ENCODE peak calls at places on chromosomes 13 and 19, in ten cellular contexts. Y is testis, H is AG04450, N is epithelial cell of esophagus, A is cardiac muscle cell, I is esophagus squamous epithelium, U is retinal pigment epithelial cell, Z is fibroblast of lung, F is BE2C, B is fibroblast of mammary gland. E is an unnamed sample.

GRCh38 chr13:26624572-26624971 is 67.1 kb downstream of the WASF3 start:
- DNase-seq in Y (no peak), H (no peak), N (no peak), A (no peak), I (no peak), U (no peak), Z (no peak), F (no peak), B (no peak), E (no peak)

GRCh38 chr13:84433024-84433423 is 550.8 kb upstream of the SLITRK1 start:
- DNase-seq in Y (no peak), H (peak), N (no peak), A (peak), I (no peak), U (no peak), Z (peak), F (no peak), B (peak), E (no peak)

GRCh38 chr19:19618384-19619051 is at the start of gene PBX4:
- DNase-seq in Y (peak), H (peak), N (peak), A (peak), I (peak), U (peak), Z (peak), F (peak), B (peak), E (peak)

GRCh38 chr13:98961204-98962105 is 16.4 kb downstream of the DOCK9 start:
- DNase-seq in Y (no peak), H (no peak), N (peak), A (no peak), I (no peak), U (no peak), Z (peak), F (no peak), B (no peak), E (no peak)

GRCh38 chr13:40082644-40083043 is 427.2 kb downstream of the COG6 start:
- DNase-seq in Y (peak), H (no peak), N (no peak), A (peak), I (no peak), U (no peak), Z (peak), F (no peak), B (no peak), E (no peak)

GRCh38 chr13:99214691-99215090 is 14.0 kb downstream of the UBAC2 start:
- DNase-seq in Y (no peak), H (no peak), N (no peak), A (no peak), I (no peak), U (no peak), Z (no peak), F (no peak), B (no peak), E (no peak)

GRCh38 chr19:2015611-2015950 is at the start of gene BTBD2:
- DNase-seq in Y (peak), H (peak), N (peak), A (peak), I (no peak), U (no peak), Z (peak), F (peak), B (peak), E (peak)

GRCh38 chr13:77507931-77508776 is 27.4 kb upstream of the SCEL start:
- DNase-seq in Y (no peak), H (no peak), N (peak), A (peak), I (no peak), U (peak), Z (peak), F (peak), B (peak), E (no peak)

GRCh38 chr13:46530084-46530935 is 22.7 kb upstream of the LRCH1 start:
- DNase-seq in Y (no peak), H (no peak), N (peak), A (peak), I (no peak), U (no peak), Z (peak), F (no peak), B (peak), E (no peak)

GRCh38 chr19:35088514-35088913 is 27.1 kb upstream of the FXYD3 start:
- DNase-seq in Y (no peak), H (peak), N (peak), A (peak), I (no peak), U (no peak), Z (peak), F (no peak), B (peak), E (peak)

GRCh38 chr19:46786236-46787039 is 2.0 kb downstream of the SLC1A5 start:
- DNase-seq in Y (peak), H (peak), N (peak), A (peak), I (no peak), U (peak), Z (peak), F (peak), B (peak), E (peak)

GRCh38 chr13:85503797-85504196 is 295.4 kb downstream of the SLITRK6 start:
- DNase-seq in Y (no peak), H (no peak), N (peak), A (peak), I (no peak), U (peak), Z (peak), F (no peak), B (peak), E (no peak)

GRCh38 chr19:4929186-4929585 is 19.9 kb downstream of the UHRF1 start:
- DNase-seq in Y (no peak), H (no peak), N (no peak), A (peak), I (no peak), U (no peak), Z (peak), F (no peak), B (peak), E (no peak)

GRCh38 chr13:25783480-25784081 is 268.2 kb downstream of the SHISA2 start:
- DNase-seq in Y (no peak), H (no peak), N (no peak), A (no peak), I (no peak), U (no peak), Z (no peak), F (no peak), B (no peak), E (no peak)

GRCh38 chr19:35155441-35155840 is 906 bp downstream of the FXYD5 start:
- DNase-seq in Y (no peak), H (no peak), N (no peak), A (no peak), I (no peak), U (no peak), Z (no peak), F (no peak), B (no peak), E (peak)

GRCh38 chr19:679418-680286 is 3.5 kb downstream of the FSTL3 start:
- DNase-seq in Y (peak), H (peak), N (peak), A (peak), I (no peak), U (peak), Z (peak), F (peak), B (peak), E (peak)

GRCh38 chr19:43152217-43152616 is 34.1 kb downstream of the PSG5 start:
- DNase-seq in Y (no peak), H (no peak), N (peak), A (no peak), I (no peak), U (peak), Z (peak), F (no peak), B (peak), E (no peak)

GRCh38 chr19:36257512-36257876 is 42.6 kb downstream of the ZNF146 start:
- DNase-seq in Y (peak), H (no peak), N (no peak), A (peak), I (no peak), U (no peak), Z (no peak), F (peak), B (no peak), E (peak)

GRCh38 chr13:42660367-42660965 is 86.5 kb downstream of the TNFSF11 start:
- DNase-seq in Y (no peak), H (no peak), N (peak), A (peak), I (no peak), U (no peak), Z (peak), F (no peak), B (peak), E (no peak)

GRCh38 chr13:46721054-46721453 is 75.9 kb downstream of the ESD start:
- DNase-seq in Y (peak), H (peak), N (peak), A (peak), I (no peak), U (peak), Z (peak), F (peak), B (peak), E (peak)

GRCh38 chr19:55614711-55615552 is 9.4 kb downstream of the ZNF784 start:
- DNase-seq in Y (no peak), H (no peak), N (no peak), A (no peak), I (no peak), U (no peak), Z (no peak), F (no peak), B (no peak), E (no peak)

GRCh38 chr13:48909088-48909389 is 66.7 kb upstream of the FNDC3A start:
- DNase-seq in Y (no peak), H (no peak), N (no peak), A (no peak), I (no peak), U (no peak), Z (no peak), F (no peak), B (no peak), E (no peak)

GRCh38 chr13:110627351-110627750 is 12.0 kb downstream of the NAXD start:
- DNase-seq in Y (no peak), H (no peak), N (peak), A (no peak), I (no peak), U (no peak), Z (no peak), F (no peak), B (no peak), E (no peak)

GRCh38 chr19:5173993-5174392 is 166.6 kb downstream of the PTPRS start:
- DNase-seq in Y (no peak), H (no peak), N (no peak), A (no peak), I (no peak), U (no peak), Z (no peak), F (no peak), B (no peak), E (no peak)

GRCh38 chr19:10648360-10648759 is 5.8 kb upstream of the ILF3 start:
- DNase-seq in Y (no peak), H (no peak), N (no peak), A (no peak), I (no peak), U (no peak), Z (no peak), F (no peak), B (no peak), E (no peak)

GRCh38 chr19:13154911-13155471 is 4.8 kb downstream of the IER2 start:
- DNase-seq in Y (no peak), H (no peak), N (peak), A (peak), I (no peak), U (no peak), Z (peak), F (peak), B (peak), E (peak)

GRCh38 chr13:112702983-112703379 is 13.1 kb downstream of the ATP11A start:
- DNase-seq in Y (no peak), H (no peak), N (no peak), A (no peak), I (no peak), U (no peak), Z (no peak), F (no peak), B (no peak), E (no peak)

GRCh38 chr13:30052127-30052526 is 201.7 kb upstream of the UBL3 start:
- DNase-seq in Y (no peak), H (no peak), N (no peak), A (peak), I (no peak), U (no peak), Z (no peak), F (no peak), B (no peak), E (peak)

GRCh38 chr19:49987159-49987698 is 26.3 kb upstream of the SIGLEC11 start:
- DNase-seq in Y (peak), H (peak), N (peak), A (peak), I (peak), U (peak), Z (peak), F (no peak), B (peak), E (no peak)

GRCh38 chr19:53511933-53512374 is 26.0 kb upstream of the ZNF331 start:
- DNase-seq in Y (peak), H (peak), N (peak), A (peak), I (no peak), U (no peak), Z (peak), F (peak), B (peak), E (peak)

GRCh38 chr19:57903298-57904174 is 12.9 kb downstream of the ZNF417 start:
- DNase-seq in Y (no peak), H (no peak), N (peak), A (peak), I (no peak), U (no peak), Z (peak), F (no peak), B (peak), E (no peak)

DNA sequence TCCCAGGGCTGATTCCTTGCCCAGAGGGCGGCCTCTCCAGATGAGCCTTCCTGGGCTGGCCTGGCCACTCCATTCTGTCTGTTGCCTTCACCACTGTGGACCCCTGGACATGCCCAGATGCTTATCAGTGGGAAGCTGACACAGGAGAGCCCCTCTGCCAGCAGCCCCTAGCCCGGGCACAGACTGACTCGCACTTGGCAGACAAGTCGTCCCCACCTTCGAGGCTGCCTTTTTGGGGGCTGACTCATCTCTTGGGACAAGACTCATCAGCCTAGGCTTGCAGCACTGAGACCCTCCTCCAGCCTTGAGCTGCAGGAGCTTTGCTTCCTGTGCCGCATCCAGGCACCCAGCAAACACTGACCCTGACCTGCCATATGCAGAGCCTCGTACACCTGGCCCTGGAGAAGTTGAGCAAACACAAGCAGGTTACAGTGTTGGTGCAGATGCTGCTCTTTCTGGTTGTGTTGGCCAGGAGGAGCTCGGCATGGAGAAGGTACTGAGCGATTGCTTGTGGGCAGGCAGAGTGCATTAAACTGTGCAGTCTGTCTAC is 8.1 kb downstream of the CHST8 start:
- DNase-seq in Y (no peak), H (no peak), N (no peak), A (no peak), I (no peak), U (no peak), Z (no peak), F (no peak), B (no peak), E (no peak)
- TF ChIP-seq CTCF in Y (no peak), H (no peak), N (no peak), A (no peak), I (no peak), U (no peak), Z (no peak), F (no peak), B (no peak), E (no peak)

GRCh38 chr13:31947105-31947504 is 84.5 kb upstream of the FRY start:
- DNase-seq in Y (no peak), H (no peak), N (no peak), A (no peak), I (no peak), U (no peak), Z (no peak), F (no peak), B (no peak), E (no peak)
- TF ChIP-seq CTCF in Y (no peak), H (no peak), N (no peak), A (no peak), I (no peak), U (peak), Z (no peak), F (peak), B (no peak), E (no peak)

GRCh38 chr19:6271721-6272410 is 7.9 kb downstream of the MLLT1 start:
- DNase-seq in Y (peak), H (no peak), N (peak), A (peak), I (no peak), U (no peak), Z (peak), F (peak), B (peak), E (no peak)
- TF ChIP-seq CTCF in Y (no peak), H (peak), N (no peak), A (peak), I (no peak), U (peak), Z (peak), F (peak), B (no peak), E (no peak)

GRCh38 chr19:45677351-45678230 is 9.6 kb downstream of the GIPR start:
- DNase-seq in Y (peak), H (no peak), N (peak), A (peak), I (peak), U (peak), Z (peak), F (peak), B (peak), E (peak)
- TF ChIP-seq CTCF in Y (no peak), H (no peak), N (peak), A (peak), I (no peak), U (peak), Z (no peak), F (no peak), B (no peak), E (no peak)

DNA sequence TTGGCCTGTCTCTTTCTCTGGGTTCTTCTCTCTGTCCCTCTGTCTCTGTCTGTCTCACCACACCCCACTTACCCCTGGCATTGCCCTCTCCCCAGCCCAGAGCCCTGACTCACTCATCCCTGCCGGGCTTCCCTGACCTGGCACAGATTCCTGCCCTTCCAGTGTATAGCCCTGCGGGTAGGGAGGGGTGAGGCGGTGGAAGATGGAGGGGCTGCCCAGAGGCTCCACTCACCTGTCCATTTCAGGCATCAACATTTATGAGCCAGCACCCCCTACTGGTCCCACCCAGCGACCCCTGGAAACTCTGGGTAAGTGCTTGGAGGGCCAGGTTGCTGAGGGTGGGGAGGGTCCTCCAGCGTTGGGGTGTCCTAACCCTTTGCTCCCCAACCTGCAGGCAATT is 1.0 kb downstream of the NCCRP1 start:
- DNase-seq in Y (no peak), H (no peak), N (peak), A (no peak), I (no peak), U (no peak), Z (no peak), F (no peak), B (no peak), E (no peak)
- TF ChIP-seq CTCF in Y (no peak), H (no peak), N (no peak), A (no peak), I (no peak), U (no peak), Z (no peak), F (peak), B (peak), E (no peak)